ENCODE peak calls at places on chromosomes 4 and X, in seven cellular contexts. B, U, Y, V, A, Q and P are unnamed samples.

GRCh38 chrX:72060196-72060974 is 71.3 kb downstream of the RTL5 start:
- DNase-seq in B (peak; percentile 18), U (no peak), Y (no peak), V (peak; percentile 50), A (peak; percentile 34), Q (no peak), P (no peak)

GRCh38 chrX:87693204-87693603 is 175.6 kb downstream of the KLHL4 start:
- DNase-seq in B (no peak), U (no peak), Y (no peak), V (no peak), A (no peak), Q (no peak), P (no peak)

GRCh38 chr4:158610790-158611189 is 60.9 kb downstream of the C4orf46 start:
- DNase-seq in B (no peak), U (no peak), Y (no peak), V (no peak), A (peak; percentile 6), Q (no peak), P (no peak)

GRCh38 chrX:43882294-43882681 is at the start of gene MAOB:
- DNase-seq in B (no peak), U (no peak), Y (no peak), V (peak; percentile 42), A (no peak), Q (peak; percentile 63), P (peak; percentile 1)

GRCh38 chr4:54497947-54498346 is 159.8 kb upstream of the KIT start:
- DNase-seq in B (no peak), U (no peak), Y (no peak), V (no peak), A (no peak), Q (no peak), P (no peak)

GRCh38 chr4:85595098-85595775 is 120.3 kb downstream of the ARHGAP24 start:
- DNase-seq in B (no peak), U (no peak), Y (no peak), V (no peak), A (no peak), Q (no peak), P (no peak)

GRCh38 chr4:182245541-182246245 is 2.5 kb downstream of the TENM3 start:
- DNase-seq in B (no peak), U (no peak), Y (no peak), V (no peak), A (no peak), Q (no peak), P (no peak)

GRCh38 chrX:38806054-38806389 is 4.8 kb downstream of the MID1IP1 start:
- DNase-seq in B (no peak), U (no peak), Y (no peak), V (no peak), A (no peak), Q (no peak), P (no peak)

GRCh38 chr4:105979506-105979905 is 84.2 kb downstream of the NPNT start:
- DNase-seq in B (no peak), U (no peak), Y (no peak), V (no peak), A (no peak), Q (no peak), P (no peak)

GRCh38 chrX:31656013-31656412 is 584.2 kb upstream of the FTHL17 start:
- DNase-seq in B (no peak), U (no peak), Y (no peak), V (no peak), A (peak; percentile 22), Q (no peak), P (no peak)

DNA sequence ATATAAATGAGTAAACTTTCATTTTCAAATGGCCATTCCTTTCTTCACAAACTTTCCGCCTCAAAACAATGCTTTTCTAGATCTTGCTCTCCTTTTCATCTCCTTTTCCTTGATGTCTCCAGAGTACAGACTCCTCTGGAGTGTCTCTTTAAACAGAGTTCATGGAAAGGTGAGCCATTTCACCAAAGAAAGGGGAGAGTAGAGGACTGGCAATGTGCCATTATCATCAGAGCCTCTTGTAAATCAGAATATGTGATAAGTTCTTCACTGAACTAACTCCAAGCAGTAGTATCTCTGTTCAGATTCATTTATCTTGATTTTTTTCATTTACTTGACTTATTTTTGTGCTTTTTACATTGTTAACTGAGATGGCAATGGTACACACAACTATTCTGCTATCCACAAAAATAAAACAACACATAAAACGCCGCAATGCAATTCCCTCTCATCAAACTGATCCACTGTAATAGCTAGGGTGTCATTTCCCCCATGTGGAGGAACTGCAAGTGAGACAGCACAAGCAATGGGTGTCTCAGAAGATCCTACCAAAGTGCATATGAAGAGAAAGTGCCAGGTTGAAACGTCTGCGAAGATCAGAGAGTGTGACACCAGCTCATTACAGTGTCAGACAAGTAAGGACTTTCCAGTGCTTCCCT is 125.4 kb downstream of the RASL11B start:
- DNase-seq in B (no peak), U (no peak), Y (no peak), V (no peak), A (peak; percentile 11), Q (no peak), P (no peak)
- TF ChIP-seq MAX in B (no peak), U (no peak), Y (no peak), V (no peak), A (no peak), Q (no peak), P (no peak)

DNA sequence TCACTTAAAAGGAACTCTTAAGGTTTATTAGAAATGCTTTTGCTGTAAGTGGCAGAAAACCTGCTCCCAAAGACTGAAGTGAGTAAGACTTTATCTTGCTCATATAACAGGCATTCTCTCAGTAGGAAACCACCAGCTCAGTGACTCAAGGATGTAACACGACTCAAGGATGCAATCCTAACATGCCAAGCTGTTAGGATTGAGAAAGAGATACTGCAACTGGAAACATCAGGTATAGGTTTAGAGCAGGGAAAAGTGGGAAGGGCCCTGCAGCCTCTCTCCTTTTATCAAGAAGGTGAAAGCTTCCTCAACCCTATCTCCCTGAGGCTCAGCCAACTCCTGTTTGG is 11.9 kb upstream of the SLC9A7 start:
- DNase-seq in B (peak; percentile 58), U (no peak), Y (no peak), V (no peak), A (peak; percentile 14), Q (no peak), P (no peak)
- TF ChIP-seq MAX in B (no peak), U (no peak), Y (no peak), V (no peak), A (no peak), Q (no peak), P (no peak)

GRCh38 chr4:140662082-140662869 is 93.5 kb upstream of the UCP1 start:
- DNase-seq in B (no peak), U (no peak), Y (no peak), V (no peak), A (no peak), Q (peak; percentile 36), P (no peak)
- TF ChIP-seq MAX in B (no peak), U (no peak), Y (no peak), V (no peak), A (no peak), Q (no peak), P (no peak)

GRCh38 chrX:107485019-107485418 is 35.6 kb downstream of the FRMPD3 start:
- DNase-seq in B (no peak), U (no peak), Y (no peak), V (no peak), A (no peak), Q (no peak), P (peak; percentile 11)
- TF ChIP-seq MAX in B (no peak), U (no peak), Y (no peak), V (no peak), A (no peak), Q (no peak), P (no peak)

GRCh38 chrX:68114573-68115199 is 318.6 kb downstream of the OPHN1 start:
- DNase-seq in B (peak; percentile 31), U (no peak), Y (no peak), V (no peak), A (no peak), Q (no peak), P (peak; percentile 21)
- TF ChIP-seq MAX in B (no peak), U (no peak), Y (no peak), V (no peak), A (no peak), Q (no peak), P (no peak)